ENCODE peak calls at places on chromosomes 1 and 21, in six cellular contexts. S is WTC11, E is nephron progenitor cell, V is fibroblast of the aortic adventitia, L is sigmoid colon, X is neural crest cell. D is an unnamed sample.

GRCh38 chr1:22318279-22318983 is 133.2 kb upstream of the ZBTB40 start:
- DNase-seq in S (peak; percentile 76), E (peak; percentile 89), V (no peak), L (no peak), X (peak; percentile 67), D (no peak)

GRCh38 chr1:31372961-31373896 is at the start of gene FABP3:
- DNase-seq in S (peak; percentile 95), E (peak; percentile 92), V (peak; percentile 70), L (peak; percentile 90), X (peak; percentile 74), D (peak; percentile 88)

GRCh38 chr1:239306426-239306825 is 79.9 kb upstream of the CHRM3 start:
- DNase-seq in S (no peak), E (no peak), V (no peak), L (no peak), X (no peak), D (no peak)

GRCh38 chr1:164754088-164754600 is 195.2 kb downstream of the PBX1 start:
- DNase-seq in S (no peak), E (no peak), V (peak; percentile 94), L (peak; percentile 90), X (no peak), D (no peak)

GRCh38 chr21:17550671-17551308 is 37.9 kb downstream of the CXADR start:
- DNase-seq in S (no peak), E (no peak), V (peak; percentile 10), L (no peak), X (no peak), D (no peak)

GRCh38 chr1:190667914-190668313 is 190.2 kb upstream of the BRINP3 start:
- DNase-seq in S (no peak), E (no peak), V (no peak), L (no peak), X (no peak), D (no peak)

GRCh38 chr1:178898401-178898800 is 27.5 kb upstream of the ANGPTL1 start:
- DNase-seq in S (no peak), E (no peak), V (no peak), L (no peak), X (no peak), D (no peak)

GRCh38 chr1:44655609-44656008 is 18.7 kb downstream of the TMEM53 start:
- DNase-seq in S (peak; percentile 62), E (no peak), V (no peak), L (no peak), X (peak; percentile 44), D (no peak)

GRCh38 chr1:53402891-53403655 is 56.1 kb upstream of the DMRTB1 start:
- DNase-seq in S (no peak), E (no peak), V (no peak), L (peak; percentile 56), X (no peak), D (no peak)

GRCh38 chr21:31945116-31945515 is 72.3 kb downstream of the HUNK start:
- DNase-seq in S (no peak), E (no peak), V (no peak), L (no peak), X (no peak), D (no peak)

GRCh38 chr1:168767885-168768584 is 39.0 kb upstream of the DPT start:
- DNase-seq in S (no peak), E (no peak), V (peak; percentile 86), L (peak; percentile 78), X (no peak), D (peak; percentile 49)

GRCh38 chr1:5904551-5904950 is 87.7 kb downstream of the NPHP4 start:
- DNase-seq in S (no peak), E (no peak), V (no peak), L (no peak), X (no peak), D (no peak)

GRCh38 chr1:79859212-79859948 is 852.9 kb upstream of the ADGRL4 start:
- DNase-seq in S (no peak), E (no peak), V (peak; percentile 96), L (no peak), X (no peak), D (no peak)

GRCh38 chr21:19508442-19508841 is 1104.9 kb upstream of the TMPRSS15 start:
- DNase-seq in S (no peak), E (no peak), V (no peak), L (no peak), X (no peak), D (no peak)

GRCh38 chr21:19508844-19509243 is 1105.3 kb upstream of the TMPRSS15 start:
- DNase-seq in S (no peak), E (no peak), V (no peak), L (no peak), X (no peak), D (no peak)

GRCh38 chr21:19510653-19511052 is 1107.1 kb upstream of the TMPRSS15 start:
- DNase-seq in S (no peak), E (no peak), V (no peak), L (no peak), X (no peak), D (no peak)

GRCh38 chr21:19510057-19510456 is 1106.5 kb upstream of the TMPRSS15 start:
- DNase-seq in S (no peak), E (no peak), V (no peak), L (no peak), X (no peak), D (no peak)

GRCh38 chr21:19507682-19508260 is 1104.2 kb upstream of the TMPRSS15 start:
- DNase-seq in S (no peak), E (no peak), V (no peak), L (no peak), X (no peak), D (no peak)
- TF ChIP-seq CTCF in S (peak; percentile 49), E (peak; percentile 42), V (no peak), L (no peak), X (peak; percentile 64), D (no peak)

GRCh38 chr21:38869946-38870345 is 64.2 kb downstream of the ETS2 start:
- DNase-seq in S (no peak), E (no peak), V (peak; percentile 11), L (no peak), X (no peak), D (no peak)
- TF ChIP-seq CTCF in S (no peak), E (no peak), V (no peak), L (no peak), X (no peak), D (no peak)

DNA sequence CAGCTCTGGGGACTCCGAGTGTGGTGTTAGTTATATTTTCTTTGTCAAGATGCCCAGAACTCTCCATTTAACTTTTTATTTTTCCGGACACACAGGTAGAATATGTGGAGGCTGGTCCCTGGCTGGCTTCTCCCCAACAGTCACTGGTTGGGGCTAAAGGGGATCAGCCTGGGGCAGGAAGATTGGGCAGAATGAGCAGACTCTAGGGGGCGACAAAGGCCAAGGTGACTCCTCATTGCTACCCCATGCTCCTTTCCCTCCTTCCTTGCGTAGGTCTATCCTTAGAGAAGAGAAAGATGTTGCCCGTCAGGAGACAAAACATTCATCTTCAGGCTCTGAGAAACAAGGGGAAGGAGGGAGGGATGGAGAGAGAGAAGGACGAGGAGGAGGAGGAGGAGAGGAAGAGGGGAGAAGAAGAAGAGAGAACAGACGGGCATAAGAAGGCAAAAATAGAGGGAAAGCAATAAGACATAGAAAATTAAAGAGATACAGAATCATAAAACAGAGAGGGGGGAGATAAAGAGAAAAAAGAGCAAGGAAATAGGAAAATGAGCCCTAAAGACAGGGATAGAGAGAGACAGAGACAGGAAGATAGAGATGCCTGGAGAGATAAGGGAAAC is 89.9 kb downstream of the FOXD2 start:
- DNase-seq in S (peak; percentile 74), E (no peak), V (no peak), L (no peak), X (no peak), D (peak; percentile 37)
- TF ChIP-seq CTCF in S (peak; percentile 64), E (peak; percentile 29), V (no peak), L (no peak), X (peak; percentile 59), D (peak; percentile 38)

DNA sequence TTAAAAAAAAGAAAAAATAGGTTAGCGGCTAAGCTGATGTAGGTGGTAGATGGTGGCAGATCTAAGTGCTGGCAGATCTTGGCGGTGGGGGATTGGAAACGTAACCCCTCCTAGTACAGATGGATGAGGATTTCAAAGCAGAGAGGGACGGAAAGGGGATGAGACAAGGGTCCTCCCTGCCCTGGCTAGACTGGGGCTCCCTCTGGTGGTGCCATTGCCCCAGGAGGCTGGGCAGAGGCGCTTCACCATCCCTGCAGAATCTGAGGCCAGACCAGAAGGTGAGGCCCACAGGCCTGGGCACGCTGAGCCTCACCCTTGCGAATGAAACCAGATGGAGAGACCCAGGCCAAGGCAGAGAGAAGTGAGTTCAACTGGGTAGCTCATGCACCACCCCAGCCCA is 7.0 kb upstream of the PLEKHA6 start:
- DNase-seq in S (peak; percentile 75), E (no peak), V (no peak), L (no peak), X (no peak), D (no peak)
- TF ChIP-seq CTCF in S (peak; percentile 29), E (peak; percentile 40), V (peak; percentile 49), L (no peak), X (peak; percentile 52), D (no peak)

GRCh38 chr1:244653439-244654283 is 735 bp downstream of the DESI2 start:
- DNase-seq in S (peak; percentile 34), E (peak; percentile 49), V (peak; percentile 27), L (peak; percentile 76), X (no peak), D (peak; percentile 86)
- TF ChIP-seq CTCF in S (no peak), E (no peak), V (no peak), L (no peak), X (no peak), D (no peak)

GRCh38 chr1:58839871-58840835 is 56.3 kb upstream of the JUN start:
- DNase-seq in S (no peak), E (no peak), V (peak; percentile 63), L (no peak), X (no peak), D (no peak)
- TF ChIP-seq CTCF in S (no peak), E (no peak), V (peak; percentile 4), L (no peak), X (no peak), D (no peak)

GRCh38 chr1:245999697-246000637 is 507.1 kb downstream of the SMYD3 start:
- DNase-seq in S (no peak), E (no peak), V (no peak), L (no peak), X (no peak), D (no peak)
- TF ChIP-seq CTCF in S (no peak), E (no peak), V (no peak), L (no peak), X (no peak), D (no peak)

GRCh38 chr1:58358311-58358710 is 188.2 kb downstream of the OMA1 start:
- DNase-seq in S (no peak), E (no peak), V (no peak), L (no peak), X (no peak), D (no peak)

GRCh38 chr1:58365328-58365727 is 181.2 kb downstream of the OMA1 start:
- DNase-seq in S (no peak), E (no peak), V (no peak), L (no peak), X (no peak), D (no peak)

GRCh38 chr1:58361134-58361533 is 185.4 kb downstream of the OMA1 start:
- DNase-seq in S (no peak), E (no peak), V (no peak), L (no peak), X (no peak), D (no peak)

GRCh38 chr1:58367217-58367616 is 179.3 kb downstream of the OMA1 start:
- DNase-seq in S (no peak), E (no peak), V (no peak), L (no peak), X (no peak), D (no peak)

GRCh38 chr1:58363639-58364038 is 182.9 kb downstream of the OMA1 start:
- DNase-seq in S (no peak), E (peak; percentile 4), V (no peak), L (no peak), X (no peak), D (no peak)
- TF ChIP-seq CTCF in S (no peak), E (no peak), V (no peak), L (no peak), X (no peak), D (no peak)